ENCODE peak calls at places on chromosomes 5 and 9, in nine cellular contexts. One of them, this sample, is unnamed.
A peak's percentile ranks its signal among the peaks of the same experiment; 100 is the strongest.

GRCh38 chr5:147460380-147460779 is 49.5 kb downstream of the DPYSL3 start:
- DNase-seq in dorsolateral prefrontal cortex: no peak
- DNase-seq in H7: no peak
- DNase-seq in uterus: no peak
- DNase-seq in upper lobe of right lung: no peak
- DNase-seq in activated CD4-positive, alpha-beta T cell treated with anti-CD3 and anti-CD28 coated beads, Interleukin-2, amount 50 U/mL, for 1 hour: no peak
- DNase-seq in HL-60: no peak
- DNase-seq in AG04449: no peak
- DNase-seq in GM03348: no peak
- DNase-seq in this sample: no peak

GRCh38 chr5:167057665-167058064 is 1233.8 kb upstream of the WWC1 start:
- DNase-seq in H7: no peak
- DNase-seq in activated CD4-positive, alpha-beta T cell treated with anti-CD3 and anti-CD28 coated beads, Interleukin-2, amount 50 U/mL, for 1 hour: no peak
- DNase-seq in dorsolateral prefrontal cortex: no peak
- DNase-seq in GM03348: no peak
- DNase-seq in HL-60: no peak
- DNase-seq in upper lobe of right lung: no peak
- DNase-seq in AG04449: no peak
- DNase-seq in uterus: no peak
- DNase-seq in this sample: no peak

GRCh38 chr9:110180386-110180712 is 27.6 kb downstream of the C9orf152 start:
- DNase-seq in activated CD4-positive, alpha-beta T cell treated with anti-CD3 and anti-CD28 coated beads, Interleukin-2, amount 50 U/mL, for 1 hour: no peak
- DNase-seq in GM03348: peak; percentile 45
- DNase-seq in uterus: no peak
- DNase-seq in H7: no peak
- DNase-seq in dorsolateral prefrontal cortex: no peak
- DNase-seq in AG04449: no peak
- DNase-seq in HL-60: no peak
- DNase-seq in upper lobe of right lung: no peak
- DNase-seq in this sample: no peak

GRCh38 chr9:94945191-94946144 is 219.0 kb downstream of the AOPEP start:
- DNase-seq in upper lobe of right lung: no peak
- DNase-seq in uterus: peak; percentile 84
- DNase-seq in GM03348: peak; percentile 83
- DNase-seq in AG04449: peak; percentile 57
- DNase-seq in H7: no peak
- DNase-seq in activated CD4-positive, alpha-beta T cell treated with anti-CD3 and anti-CD28 coated beads, Interleukin-2, amount 50 U/mL, for 1 hour: no peak
- DNase-seq in HL-60: no peak
- DNase-seq in dorsolateral prefrontal cortex: peak; percentile 83
- DNase-seq in this sample: peak; percentile 85

GRCh38 chr5:100757618-100758017 is 145.5 kb downstream of the ST8SIA4 start:
- DNase-seq in uterus: no peak
- DNase-seq in upper lobe of right lung: no peak
- DNase-seq in HL-60: no peak
- DNase-seq in AG04449: no peak
- DNase-seq in activated CD4-positive, alpha-beta T cell treated with anti-CD3 and anti-CD28 coated beads, Interleukin-2, amount 50 U/mL, for 1 hour: no peak
- DNase-seq in H7: peak; percentile 16
- DNase-seq in GM03348: no peak
- DNase-seq in dorsolateral prefrontal cortex: no peak
- DNase-seq in this sample: no peak

GRCh38 chr5:80275347-80275746 is 19.5 kb upstream of the SERINC5 start:
- DNase-seq in activated CD4-positive, alpha-beta T cell treated with anti-CD3 and anti-CD28 coated beads, Interleukin-2, amount 50 U/mL, for 1 hour: no peak
- DNase-seq in AG04449: no peak
- DNase-seq in GM03348: no peak
- DNase-seq in H7: peak; percentile 53
- DNase-seq in uterus: no peak
- DNase-seq in upper lobe of right lung: no peak
- DNase-seq in dorsolateral prefrontal cortex: no peak
- DNase-seq in HL-60: peak; percentile 14
- DNase-seq in this sample: no peak

GRCh38 chr5:61878471-61878870 is 427.5 kb upstream of the KIF2A start:
- DNase-seq in activated CD4-positive, alpha-beta T cell treated with anti-CD3 and anti-CD28 coated beads, Interleukin-2, amount 50 U/mL, for 1 hour: no peak
- DNase-seq in dorsolateral prefrontal cortex: no peak
- DNase-seq in H7: no peak
- DNase-seq in upper lobe of right lung: no peak
- DNase-seq in HL-60: no peak
- DNase-seq in GM03348: no peak
- DNase-seq in AG04449: no peak
- DNase-seq in uterus: no peak
- DNase-seq in this sample: no peak

GRCh38 chr5:150322202-150322601 is 19.5 kb upstream of the ARSI start:
- DNase-seq in activated CD4-positive, alpha-beta T cell treated with anti-CD3 and anti-CD28 coated beads, Interleukin-2, amount 50 U/mL, for 1 hour: no peak
- DNase-seq in AG04449: no peak
- DNase-seq in GM03348: no peak
- DNase-seq in H7: no peak
- DNase-seq in dorsolateral prefrontal cortex: no peak
- DNase-seq in upper lobe of right lung: no peak
- DNase-seq in HL-60: no peak
- DNase-seq in uterus: no peak
- DNase-seq in this sample: peak; percentile 63

GRCh38 chr5:38009754-38010386 is 170.0 kb upstream of the GDNF start:
- DNase-seq in uterus: no peak
- DNase-seq in GM03348: no peak
- DNase-seq in H7: no peak
- DNase-seq in activated CD4-positive, alpha-beta T cell treated with anti-CD3 and anti-CD28 coated beads, Interleukin-2, amount 50 U/mL, for 1 hour: no peak
- DNase-seq in upper lobe of right lung: no peak
- DNase-seq in dorsolateral prefrontal cortex: no peak
- DNase-seq in HL-60: no peak
- DNase-seq in AG04449: no peak
- DNase-seq in this sample: no peak

GRCh38 chr9:98034593-98035546 is 21.7 kb upstream of the NANS start:
- DNase-seq in dorsolateral prefrontal cortex: peak; percentile 75
- DNase-seq in GM03348: peak; percentile 77
- DNase-seq in uterus: peak; percentile 80
- DNase-seq in HL-60: peak; percentile 87
- DNase-seq in H7: peak; percentile 82
- DNase-seq in activated CD4-positive, alpha-beta T cell treated with anti-CD3 and anti-CD28 coated beads, Interleukin-2, amount 50 U/mL, for 1 hour: peak; percentile 94
- DNase-seq in upper lobe of right lung: peak; percentile 82
- DNase-seq in AG04449: no peak
- DNase-seq in this sample: peak; percentile 72

GRCh38 chr9:38061326-38061947 is 7.6 kb downstream of the SHB start:
- DNase-seq in GM03348: no peak
- DNase-seq in uterus: no peak
- DNase-seq in H7: no peak
- DNase-seq in dorsolateral prefrontal cortex: no peak
- DNase-seq in activated CD4-positive, alpha-beta T cell treated with anti-CD3 and anti-CD28 coated beads, Interleukin-2, amount 50 U/mL, for 1 hour: no peak
- DNase-seq in HL-60: no peak
- DNase-seq in AG04449: no peak
- DNase-seq in upper lobe of right lung: peak; percentile 25
- DNase-seq in this sample: no peak

GRCh38 chr5:159777049-159777448 is 139.2 kb upstream of the ADRA1B start:
- DNase-seq in AG04449: no peak
- DNase-seq in GM03348: no peak
- DNase-seq in upper lobe of right lung: no peak
- DNase-seq in dorsolateral prefrontal cortex: no peak
- DNase-seq in activated CD4-positive, alpha-beta T cell treated with anti-CD3 and anti-CD28 coated beads, Interleukin-2, amount 50 U/mL, for 1 hour: no peak
- DNase-seq in uterus: no peak
- DNase-seq in H7: no peak
- DNase-seq in HL-60: no peak
- DNase-seq in this sample: no peak

GRCh38 chr5:5191906-5192305 is 51.8 kb downstream of the ADAMTS16 start:
- DNase-seq in upper lobe of right lung: no peak
- DNase-seq in GM03348: no peak
- DNase-seq in HL-60: no peak
- DNase-seq in AG04449: no peak
- DNase-seq in dorsolateral prefrontal cortex: no peak
- DNase-seq in uterus: no peak
- DNase-seq in activated CD4-positive, alpha-beta T cell treated with anti-CD3 and anti-CD28 coated beads, Interleukin-2, amount 50 U/mL, for 1 hour: no peak
- DNase-seq in H7: no peak
- DNase-seq in this sample: no peak

GRCh38 chr9:89626741-89627265 is 22.0 kb downstream of the GADD45G start:
- DNase-seq in uterus: no peak
- DNase-seq in GM03348: no peak
- DNase-seq in activated CD4-positive, alpha-beta T cell treated with anti-CD3 and anti-CD28 coated beads, Interleukin-2, amount 50 U/mL, for 1 hour: no peak
- DNase-seq in upper lobe of right lung: no peak
- DNase-seq in HL-60: no peak
- DNase-seq in dorsolateral prefrontal cortex: no peak
- DNase-seq in AG04449: no peak
- DNase-seq in H7: no peak
- DNase-seq in this sample: no peak

GRCh38 chr5:39494534-39494933 is 69.8 kb upstream of the DAB2 start:
- DNase-seq in GM03348: no peak
- DNase-seq in AG04449: no peak
- DNase-seq in uterus: no peak
- DNase-seq in upper lobe of right lung: no peak
- DNase-seq in HL-60: no peak
- DNase-seq in dorsolateral prefrontal cortex: no peak
- DNase-seq in H7: no peak
- DNase-seq in activated CD4-positive, alpha-beta T cell treated with anti-CD3 and anti-CD28 coated beads, Interleukin-2, amount 50 U/mL, for 1 hour: no peak
- DNase-seq in this sample: no peak

This sample was measured in brain microvascular endothelial cell.